ENCODE peak calls at places on chromosomes 12 and 14, in four cellular contexts. G is stomach, K is fibroblast of lung, V is adrenal gland. M is an unnamed sample.

GRCh38 chr12:52151859-52152783 is 39.7 kb downstream of the KRT80 start:
- DNase-seq in G (peak), K (peak), V (peak), M (peak)

GRCh38 chr12:93002278-93003054 is 73.4 kb upstream of the EEA1 start:
- DNase-seq in G (no peak), K (peak), V (peak), M (no peak)

GRCh38 chr12:84605988-84606387 is 306.6 kb downstream of the SLC6A15 start:
- DNase-seq in G (no peak), K (no peak), V (no peak), M (no peak)

GRCh38 chr14:20857630-20858261 is 33.4 kb upstream of the RNASE3 start:
- DNase-seq in G (peak), K (peak), V (peak), M (peak)

GRCh38 chr12:17759982-17760381 is 330.0 kb downstream of the RERGL start:
- DNase-seq in G (no peak), K (no peak), V (no peak), M (no peak)

GRCh38 chr14:42541535-42542001 is 934.9 kb downstream of the LRFN5 start:
- DNase-seq in G (no peak), K (peak), V (no peak), M (no peak)

GRCh38 chr12:106021516-106021915 is 117.2 kb downstream of the NUAK1 start:
- DNase-seq in G (no peak), K (no peak), V (no peak), M (no peak)

GRCh38 chr12:118463677-118464076 is 87.3 kb downstream of the SUDS3 start:
- DNase-seq in G (no peak), K (no peak), V (no peak), M (no peak)

GRCh38 chr12:42823679-42824078 is 234.1 kb upstream of the PRICKLE1 start:
- DNase-seq in G (no peak), K (no peak), V (no peak), M (no peak)

GRCh38 chr12:119444462-119445044 is 110.0 kb downstream of the CCDC60 start:
- DNase-seq in G (peak), K (peak), V (peak), M (peak)

GRCh38 chr12:5654019-5654418 is 222.1 kb downstream of the NTF3 start:
- DNase-seq in G (no peak), K (no peak), V (no peak), M (no peak)

GRCh38 chr14:93036652-93037341 is 78.9 kb downstream of the ITPK1 start:
- DNase-seq in G (no peak), K (peak), V (peak), M (no peak)

GRCh38 chr14:99174081-99174851 is 97.7 kb downstream of the BCL11B start:
- DNase-seq in G (peak), K (no peak), V (no peak), M (no peak)
- TF ChIP-seq CTCF in G (no peak), K (no peak), V (no peak), M (no peak)

DNA sequence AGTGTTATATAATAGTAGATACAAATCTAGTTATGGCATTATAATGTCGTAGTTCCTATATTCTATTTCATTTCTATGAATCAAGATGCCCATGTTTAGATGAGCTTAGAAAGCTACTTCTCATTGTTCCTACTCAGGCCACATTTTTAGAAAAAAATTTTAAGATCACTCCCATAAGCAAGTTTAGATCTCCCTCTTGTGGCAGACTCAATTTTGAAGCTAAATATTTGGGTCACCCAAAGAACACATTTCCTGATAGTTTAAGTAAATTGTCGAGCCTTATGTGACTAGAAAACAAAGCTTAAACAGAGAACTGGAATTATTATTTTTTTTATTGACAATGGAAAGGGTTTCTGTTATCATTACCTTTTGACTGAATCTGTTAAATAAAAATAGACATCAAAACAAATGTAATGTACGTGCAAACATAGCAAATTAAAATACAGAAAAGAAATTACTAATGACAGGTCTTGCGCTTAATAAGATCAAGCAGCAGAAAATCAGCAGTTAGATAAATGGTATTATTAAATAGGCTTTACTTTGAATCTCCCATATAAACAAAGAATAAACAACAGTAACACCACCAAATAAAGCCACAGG is 180.2 kb downstream of the ACSS3 start:
- DNase-seq in G (no peak), K (peak), V (no peak), M (no peak)
- TF ChIP-seq CTCF in G (no peak), K (peak), V (peak), M (no peak)

DNA sequence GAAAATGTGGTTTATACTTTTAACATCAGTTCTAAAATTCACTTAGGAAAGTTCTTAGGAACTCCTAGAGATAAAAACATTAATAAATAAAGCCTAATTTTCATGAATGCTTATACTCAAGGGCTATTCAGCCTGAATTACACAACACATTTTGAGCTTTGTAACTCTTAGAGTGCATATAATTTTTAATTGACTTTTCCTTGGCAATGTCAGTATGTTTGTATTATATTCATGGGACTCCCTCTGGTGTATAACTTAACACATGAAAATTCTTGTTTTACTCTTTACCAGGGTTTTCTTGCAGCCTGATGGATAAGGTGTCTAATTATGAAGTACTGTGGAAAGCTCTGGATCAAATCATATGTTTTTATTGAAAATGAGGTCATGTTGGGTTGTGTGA is 150.6 kb upstream of the HMGA2 start:
- DNase-seq in G (no peak), K (peak), V (no peak), M (no peak)
- TF ChIP-seq CTCF in G (no peak), K (peak), V (no peak), M (no peak)

GRCh38 chr12:54324617-54325441 is at the start of gene COPZ1:
- DNase-seq in G (peak), K (peak), V (peak), M (peak)

GRCh38 chr12:54329756-54330155 is 4.8 kb downstream of the COPZ1 start:
- DNase-seq in G (no peak), K (no peak), V (no peak), M (no peak)

GRCh38 chr12:54330442-54330841 is 5.5 kb downstream of the COPZ1 start:
- DNase-seq in G (no peak), K (no peak), V (no peak), M (no peak)

GRCh38 chr12:54331461-54331860 is 6.5 kb downstream of the COPZ1 start:
- DNase-seq in G (no peak), K (no peak), V (no peak), M (no peak)

DNA sequence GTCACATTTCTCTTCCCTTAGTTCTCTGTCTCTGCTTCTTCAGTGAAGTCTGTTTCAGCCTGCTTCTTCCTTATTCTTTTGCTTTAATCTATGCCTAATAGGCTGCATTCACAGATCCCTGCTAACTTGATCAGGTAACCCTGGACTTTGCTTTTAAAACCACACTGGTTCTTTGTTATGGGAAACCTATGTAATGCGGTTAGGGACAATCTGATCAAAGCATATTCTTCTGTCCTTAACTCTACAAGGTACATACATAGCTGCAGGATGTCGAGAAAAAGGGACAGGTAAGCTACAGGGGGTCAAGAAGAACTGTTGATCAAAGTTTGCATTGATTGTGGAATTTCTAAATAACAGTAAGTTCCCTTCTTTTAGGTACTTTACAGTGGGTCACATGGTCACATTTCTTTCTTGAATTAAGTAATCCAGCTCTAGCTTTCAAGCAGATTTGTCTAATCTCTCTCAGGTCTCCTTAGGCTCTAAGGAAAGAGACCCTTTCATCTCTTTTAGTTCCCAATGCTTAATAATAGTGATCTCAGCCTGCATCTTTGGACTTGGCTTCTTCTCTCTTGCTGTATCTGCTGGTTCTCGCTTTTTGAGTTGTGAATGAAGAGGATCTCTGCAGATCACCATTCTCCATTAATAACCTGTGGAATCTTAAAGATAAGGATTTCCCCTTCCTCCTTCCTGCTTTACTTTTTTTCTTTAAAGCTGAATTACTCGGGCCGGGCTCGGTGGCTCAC is 3.8 kb downstream of the COPZ1 start:
- DNase-seq in G (no peak), K (no peak), V (no peak), M (no peak)
- TF ChIP-seq CTCF in G (no peak), K (no peak), V (no peak), M (no peak)

M was measured in GM20000.